ENCODE peak calls at places on chromosomes 4 and X, in seven cellular contexts. One of them, this sample, is unnamed.
A peak's percentile ranks its signal among the peaks of the same experiment; 100 is the strongest.

GRCh38 chr4:10403633-10404445 is 53.4 kb downstream of the ZNF518B start:
- DNase-seq in AG08396: peak; percentile 39
- DNase-seq in HT1080: peak; percentile 42
- DNase-seq in lower leg skin: no peak
- DNase-seq in activated naive CD8-positive, alpha-beta T cell treated with anti-CD3 and anti-CD28 coated beads, Interleukin-2, amount 50 U/mL, for 24 hours: no peak
- DNase-seq in T-cell: no peak
- DNase-seq in stimulated activated CD4-positive, alpha-beta T cell treated with anti-CD3 and anti-CD28 coated beads, Interleukin-4, amount 100 ng/mL, for 24 hours: no peak
- DNase-seq in this sample: peak; percentile 37

GRCh38 chr4:178185517-178185916 is 743.3 kb upstream of the AGA start:
- DNase-seq in T-cell: no peak
- DNase-seq in AG08396: no peak
- DNase-seq in HT1080: no peak
- DNase-seq in lower leg skin: no peak
- DNase-seq in stimulated activated CD4-positive, alpha-beta T cell treated with anti-CD3 and anti-CD28 coated beads, Interleukin-4, amount 100 ng/mL, for 24 hours: no peak
- DNase-seq in activated naive CD8-positive, alpha-beta T cell treated with anti-CD3 and anti-CD28 coated beads, Interleukin-2, amount 50 U/mL, for 24 hours: no peak
- DNase-seq in this sample: no peak

GRCh38 chr4:165288639-165289428 is 38.6 kb upstream of the MSMO1 start:
- DNase-seq in lower leg skin: no peak
- DNase-seq in stimulated activated CD4-positive, alpha-beta T cell treated with anti-CD3 and anti-CD28 coated beads, Interleukin-4, amount 100 ng/mL, for 24 hours: no peak
- DNase-seq in activated naive CD8-positive, alpha-beta T cell treated with anti-CD3 and anti-CD28 coated beads, Interleukin-2, amount 50 U/mL, for 24 hours: no peak
- DNase-seq in AG08396: peak; percentile 43
- DNase-seq in HT1080: peak; percentile 53
- DNase-seq in T-cell: no peak
- DNase-seq in this sample: peak; percentile 56

GRCh38 chr4:1473718-1474117 is 67.5 kb upstream of the NKX1-1 start:
- DNase-seq in activated naive CD8-positive, alpha-beta T cell treated with anti-CD3 and anti-CD28 coated beads, Interleukin-2, amount 50 U/mL, for 24 hours: no peak
- DNase-seq in lower leg skin: peak; percentile 46
- DNase-seq in AG08396: no peak
- DNase-seq in T-cell: no peak
- DNase-seq in HT1080: no peak
- DNase-seq in stimulated activated CD4-positive, alpha-beta T cell treated with anti-CD3 and anti-CD28 coated beads, Interleukin-4, amount 100 ng/mL, for 24 hours: no peak
- DNase-seq in this sample: no peak

GRCh38 chr4:142683997-142684396 is 162.1 kb downstream of the INPP4B start:
- DNase-seq in AG08396: no peak
- DNase-seq in lower leg skin: no peak
- DNase-seq in activated naive CD8-positive, alpha-beta T cell treated with anti-CD3 and anti-CD28 coated beads, Interleukin-2, amount 50 U/mL, for 24 hours: no peak
- DNase-seq in HT1080: no peak
- DNase-seq in T-cell: no peak
- DNase-seq in stimulated activated CD4-positive, alpha-beta T cell treated with anti-CD3 and anti-CD28 coated beads, Interleukin-4, amount 100 ng/mL, for 24 hours: no peak
- DNase-seq in this sample: no peak

GRCh38 chr4:98614655-98615054 is 43.8 kb downstream of the TSPAN5 start:
- DNase-seq in AG08396: no peak
- DNase-seq in lower leg skin: no peak
- DNase-seq in activated naive CD8-positive, alpha-beta T cell treated with anti-CD3 and anti-CD28 coated beads, Interleukin-2, amount 50 U/mL, for 24 hours: no peak
- DNase-seq in stimulated activated CD4-positive, alpha-beta T cell treated with anti-CD3 and anti-CD28 coated beads, Interleukin-4, amount 100 ng/mL, for 24 hours: no peak
- DNase-seq in T-cell: no peak
- DNase-seq in HT1080: no peak
- DNase-seq in this sample: no peak

GRCh38 chr4:139875456-139875855 is 209.8 kb downstream of the MGST2 start:
- DNase-seq in stimulated activated CD4-positive, alpha-beta T cell treated with anti-CD3 and anti-CD28 coated beads, Interleukin-4, amount 100 ng/mL, for 24 hours: no peak
- DNase-seq in activated naive CD8-positive, alpha-beta T cell treated with anti-CD3 and anti-CD28 coated beads, Interleukin-2, amount 50 U/mL, for 24 hours: no peak
- DNase-seq in HT1080: no peak
- DNase-seq in lower leg skin: no peak
- DNase-seq in AG08396: no peak
- DNase-seq in T-cell: no peak
- DNase-seq in this sample: no peak

GRCh38 chr4:185640809-185641675 is 105.7 kb upstream of the PDLIM3 start:
- DNase-seq in AG08396: peak; percentile 30
- DNase-seq in T-cell: no peak
- DNase-seq in activated naive CD8-positive, alpha-beta T cell treated with anti-CD3 and anti-CD28 coated beads, Interleukin-2, amount 50 U/mL, for 24 hours: no peak
- DNase-seq in HT1080: peak; percentile 54
- DNase-seq in lower leg skin: no peak
- DNase-seq in stimulated activated CD4-positive, alpha-beta T cell treated with anti-CD3 and anti-CD28 coated beads, Interleukin-4, amount 100 ng/mL, for 24 hours: no peak
- DNase-seq in this sample: peak; percentile 54

GRCh38 chrX:27660878-27661277 is 70.7 kb downstream of the DCAF8L2 start:
- DNase-seq in activated naive CD8-positive, alpha-beta T cell treated with anti-CD3 and anti-CD28 coated beads, Interleukin-2, amount 50 U/mL, for 24 hours: no peak
- DNase-seq in AG08396: no peak
- DNase-seq in T-cell: no peak
- DNase-seq in HT1080: peak; percentile 3
- DNase-seq in stimulated activated CD4-positive, alpha-beta T cell treated with anti-CD3 and anti-CD28 coated beads, Interleukin-4, amount 100 ng/mL, for 24 hours: no peak
- DNase-seq in lower leg skin: no peak
- DNase-seq in this sample: peak; percentile 34

GRCh38 chr4:131119661-131120060 is 2023.7 kb downstream of the C4orf33 start:
- DNase-seq in stimulated activated CD4-positive, alpha-beta T cell treated with anti-CD3 and anti-CD28 coated beads, Interleukin-4, amount 100 ng/mL, for 24 hours: no peak
- DNase-seq in T-cell: no peak
- DNase-seq in HT1080: no peak
- DNase-seq in lower leg skin: no peak
- DNase-seq in AG08396: no peak
- DNase-seq in activated naive CD8-positive, alpha-beta T cell treated with anti-CD3 and anti-CD28 coated beads, Interleukin-2, amount 50 U/mL, for 24 hours: no peak
- DNase-seq in this sample: no peak

GRCh38 chr4:148196168-148196567 is 246.0 kb downstream of the NR3C2 start:
- DNase-seq in activated naive CD8-positive, alpha-beta T cell treated with anti-CD3 and anti-CD28 coated beads, Interleukin-2, amount 50 U/mL, for 24 hours: no peak
- DNase-seq in stimulated activated CD4-positive, alpha-beta T cell treated with anti-CD3 and anti-CD28 coated beads, Interleukin-4, amount 100 ng/mL, for 24 hours: no peak
- DNase-seq in AG08396: no peak
- DNase-seq in HT1080: peak; percentile 39
- DNase-seq in T-cell: no peak
- DNase-seq in lower leg skin: no peak
- DNase-seq in this sample: no peak

GRCh38 chrX:31608651-31609050 is 536.8 kb upstream of the FTHL17 start:
- DNase-seq in T-cell: no peak
- DNase-seq in stimulated activated CD4-positive, alpha-beta T cell treated with anti-CD3 and anti-CD28 coated beads, Interleukin-4, amount 100 ng/mL, for 24 hours: no peak
- DNase-seq in lower leg skin: no peak
- DNase-seq in HT1080: peak; percentile 1
- DNase-seq in AG08396: no peak
- DNase-seq in activated naive CD8-positive, alpha-beta T cell treated with anti-CD3 and anti-CD28 coated beads, Interleukin-2, amount 50 U/mL, for 24 hours: no peak
- DNase-seq in this sample: no peak

GRCh38 chr4:957231-957580 is 16.2 kb downstream of the DGKQ start:
- DNase-seq in AG08396: no peak
- DNase-seq in activated naive CD8-positive, alpha-beta T cell treated with anti-CD3 and anti-CD28 coated beads, Interleukin-2, amount 50 U/mL, for 24 hours: no peak
- DNase-seq in HT1080: no peak
- DNase-seq in stimulated activated CD4-positive, alpha-beta T cell treated with anti-CD3 and anti-CD28 coated beads, Interleukin-4, amount 100 ng/mL, for 24 hours: no peak
- DNase-seq in lower leg skin: peak; percentile 74
- DNase-seq in T-cell: no peak
- DNase-seq in this sample: no peak

GRCh38 chrX:154431321-154431720 is 2.8 kb downstream of the ATP6AP1 start:
- DNase-seq in HT1080: no peak
- DNase-seq in AG08396: no peak
- DNase-seq in lower leg skin: no peak
- DNase-seq in activated naive CD8-positive, alpha-beta T cell treated with anti-CD3 and anti-CD28 coated beads, Interleukin-2, amount 50 U/mL, for 24 hours: no peak
- DNase-seq in stimulated activated CD4-positive, alpha-beta T cell treated with anti-CD3 and anti-CD28 coated beads, Interleukin-4, amount 100 ng/mL, for 24 hours: no peak
- DNase-seq in T-cell: no peak
- DNase-seq in this sample: no peak

GRCh38 chr4:35925806-35926205 is 318.5 kb downstream of the ARAP2 start:
- DNase-seq in lower leg skin: no peak
- DNase-seq in HT1080: peak; percentile 8
- DNase-seq in AG08396: no peak
- DNase-seq in stimulated activated CD4-positive, alpha-beta T cell treated with anti-CD3 and anti-CD28 coated beads, Interleukin-4, amount 100 ng/mL, for 24 hours: no peak
- DNase-seq in T-cell: no peak
- DNase-seq in activated naive CD8-positive, alpha-beta T cell treated with anti-CD3 and anti-CD28 coated beads, Interleukin-2, amount 50 U/mL, for 24 hours: no peak
- DNase-seq in this sample: no peak

GRCh38 chrX:3393581-3394111 is 47.2 kb upstream of the MXRA5 start:
- DNase-seq in T-cell: no peak
- DNase-seq in activated naive CD8-positive, alpha-beta T cell treated with anti-CD3 and anti-CD28 coated beads, Interleukin-2, amount 50 U/mL, for 24 hours: no peak
- DNase-seq in AG08396: no peak
- DNase-seq in HT1080: no peak
- DNase-seq in lower leg skin: no peak
- DNase-seq in stimulated activated CD4-positive, alpha-beta T cell treated with anti-CD3 and anti-CD28 coated beads, Interleukin-4, amount 100 ng/mL, for 24 hours: no peak
- DNase-seq in this sample: no peak

GRCh38 chr4:111283066-111283677 is 660.3 kb upstream of the PITX2 start:
- DNase-seq in stimulated activated CD4-positive, alpha-beta T cell treated with anti-CD3 and anti-CD28 coated beads, Interleukin-4, amount 100 ng/mL, for 24 hours: peak; percentile 26
- DNase-seq in HT1080: peak; percentile 33
- DNase-seq in lower leg skin: peak; percentile 86
- DNase-seq in AG08396: peak; percentile 43
- DNase-seq in activated naive CD8-positive, alpha-beta T cell treated with anti-CD3 and anti-CD28 coated beads, Interleukin-2, amount 50 U/mL, for 24 hours: peak; percentile 51
- DNase-seq in T-cell: no peak
- DNase-seq in this sample: peak; percentile 41

GRCh38 chrX:9677098-9677739 is 88.4 kb downstream of the GPR143 start:
- DNase-seq in T-cell: no peak
- DNase-seq in activated naive CD8-positive, alpha-beta T cell treated with anti-CD3 and anti-CD28 coated beads, Interleukin-2, amount 50 U/mL, for 24 hours: peak; percentile 12
- DNase-seq in HT1080: peak; percentile 45
- DNase-seq in stimulated activated CD4-positive, alpha-beta T cell treated with anti-CD3 and anti-CD28 coated beads, Interleukin-4, amount 100 ng/mL, for 24 hours: peak; percentile 34
- DNase-seq in AG08396: no peak
- DNase-seq in lower leg skin: no peak
- DNase-seq in this sample: no peak

GRCh38 chrX:71623714-71624113 is 5.4 kb upstream of the CXCR3 start:
- DNase-seq in T-cell: no peak
- DNase-seq in AG08396: no peak
- DNase-seq in activated naive CD8-positive, alpha-beta T cell treated with anti-CD3 and anti-CD28 coated beads, Interleukin-2, amount 50 U/mL, for 24 hours: no peak
- DNase-seq in stimulated activated CD4-positive, alpha-beta T cell treated with anti-CD3 and anti-CD28 coated beads, Interleukin-4, amount 100 ng/mL, for 24 hours: no peak
- DNase-seq in HT1080: no peak
- DNase-seq in lower leg skin: no peak
- DNase-seq in this sample: no peak

GRCh38 chrX:130771648-130772312 is 131.2 kb downstream of the ENOX2 start:
- DNase-seq in lower leg skin: no peak
- DNase-seq in T-cell: no peak
- DNase-seq in stimulated activated CD4-positive, alpha-beta T cell treated with anti-CD3 and anti-CD28 coated beads, Interleukin-4, amount 100 ng/mL, for 24 hours: no peak
- DNase-seq in HT1080: no peak
- DNase-seq in activated naive CD8-positive, alpha-beta T cell treated with anti-CD3 and anti-CD28 coated beads, Interleukin-2, amount 50 U/mL, for 24 hours: no peak
- DNase-seq in AG08396: no peak
- DNase-seq in this sample: no peak

GRCh38 chr4:5945171-5945570 is 52.3 kb upstream of the CRMP1 start:
- DNase-seq in HT1080: no peak
- DNase-seq in lower leg skin: no peak
- DNase-seq in T-cell: no peak
- DNase-seq in stimulated activated CD4-positive, alpha-beta T cell treated with anti-CD3 and anti-CD28 coated beads, Interleukin-4, amount 100 ng/mL, for 24 hours: no peak
- DNase-seq in AG08396: no peak
- DNase-seq in activated naive CD8-positive, alpha-beta T cell treated with anti-CD3 and anti-CD28 coated beads, Interleukin-2, amount 50 U/mL, for 24 hours: no peak
- DNase-seq in this sample: no peak

GRCh38 chr4:106588906-106589305 is 220.3 kb upstream of the GIMD1 start:
- DNase-seq in T-cell: no peak
- DNase-seq in stimulated activated CD4-positive, alpha-beta T cell treated with anti-CD3 and anti-CD28 coated beads, Interleukin-4, amount 100 ng/mL, for 24 hours: no peak
- DNase-seq in activated naive CD8-positive, alpha-beta T cell treated with anti-CD3 and anti-CD28 coated beads, Interleukin-2, amount 50 U/mL, for 24 hours: no peak
- DNase-seq in HT1080: no peak
- DNase-seq in lower leg skin: no peak
- DNase-seq in AG08396: no peak
- DNase-seq in this sample: no peak

GRCh38 chrX:140672840-140673731 is 36.5 kb upstream of the LINC00632 start:
- DNase-seq in T-cell: no peak
- DNase-seq in HT1080: peak; percentile 1
- DNase-seq in stimulated activated CD4-positive, alpha-beta T cell treated with anti-CD3 and anti-CD28 coated beads, Interleukin-4, amount 100 ng/mL, for 24 hours: no peak
- DNase-seq in AG08396: no peak
- DNase-seq in activated naive CD8-positive, alpha-beta T cell treated with anti-CD3 and anti-CD28 coated beads, Interleukin-2, amount 50 U/mL, for 24 hours: no peak
- DNase-seq in lower leg skin: no peak
- DNase-seq in this sample: no peak

GRCh38 chr4:15320116-15320515 is 107.7 kb upstream of the C1QTNF7 start:
- DNase-seq in stimulated activated CD4-positive, alpha-beta T cell treated with anti-CD3 and anti-CD28 coated beads, Interleukin-4, amount 100 ng/mL, for 24 hours: no peak
- DNase-seq in HT1080: no peak
- DNase-seq in lower leg skin: no peak
- DNase-seq in T-cell: no peak
- DNase-seq in activated naive CD8-positive, alpha-beta T cell treated with anti-CD3 and anti-CD28 coated beads, Interleukin-2, amount 50 U/mL, for 24 hours: no peak
- DNase-seq in AG08396: no peak
- DNase-seq in this sample: no peak

GRCh38 chrX:15911729-15912550 is 57.3 kb upstream of the AP1S2 start:
- DNase-seq in AG08396: no peak
- DNase-seq in activated naive CD8-positive, alpha-beta T cell treated with anti-CD3 and anti-CD28 coated beads, Interleukin-2, amount 50 U/mL, for 24 hours: no peak
- DNase-seq in T-cell: no peak
- DNase-seq in HT1080: no peak
- DNase-seq in stimulated activated CD4-positive, alpha-beta T cell treated with anti-CD3 and anti-CD28 coated beads, Interleukin-4, amount 100 ng/mL, for 24 hours: no peak
- DNase-seq in lower leg skin: no peak
- DNase-seq in this sample: no peak